ENCODE peak calls at places on chromosomes 7 and 10, in seven cellular contexts. One of them, this sample, is unnamed.

GRCh38 chr10:50375051-50375452 is 123.7 kb upstream of the ASAH2 start:
- DNase-seq in left ventricle myocardium superior: no peak
- DNase-seq in endothelial cell: no peak
- DNase-seq in stimulated activated CD4-positive, alpha-beta T cell treated with anti-CD3 and anti-CD28 coated beads, Interleukin-2, amount 100 ng/mL, for 48 hours: no peak
- DNase-seq in stomach: no peak
- DNase-seq in A172: no peak
- DNase-seq in naive B cell: no peak
- DNase-seq in this sample: no peak

GRCh38 chr7:157487046-157487770 is 150.4 kb downstream of the DNAJB6 start:
- DNase-seq in left ventricle myocardium superior: no peak
- DNase-seq in endothelial cell: no peak
- DNase-seq in stimulated activated CD4-positive, alpha-beta T cell treated with anti-CD3 and anti-CD28 coated beads, Interleukin-2, amount 100 ng/mL, for 48 hours: no peak
- DNase-seq in stomach: peak; percentile 18
- DNase-seq in A172: no peak
- DNase-seq in naive B cell: no peak
- DNase-seq in this sample: no peak

GRCh38 chr7:20343211-20343610 is 12.5 kb downstream of the ITGB8 start:
- DNase-seq in left ventricle myocardium superior: no peak
- DNase-seq in endothelial cell: no peak
- DNase-seq in stimulated activated CD4-positive, alpha-beta T cell treated with anti-CD3 and anti-CD28 coated beads, Interleukin-2, amount 100 ng/mL, for 48 hours: no peak
- DNase-seq in stomach: no peak
- DNase-seq in A172: no peak
- DNase-seq in naive B cell: no peak
- DNase-seq in this sample: no peak

GRCh38 chr10:17175551-17175950 is 25.9 kb downstream of the TRDMT1 start:
- DNase-seq in left ventricle myocardium superior: no peak
- DNase-seq in endothelial cell: no peak
- DNase-seq in stimulated activated CD4-positive, alpha-beta T cell treated with anti-CD3 and anti-CD28 coated beads, Interleukin-2, amount 100 ng/mL, for 48 hours: no peak
- DNase-seq in stomach: no peak
- DNase-seq in A172: peak; percentile 10
- DNase-seq in naive B cell: no peak
- DNase-seq in this sample: no peak

GRCh38 chr10:22364407-22364806 is 19.1 kb downstream of the SPAG6 start:
- DNase-seq in left ventricle myocardium superior: no peak
- DNase-seq in endothelial cell: no peak
- DNase-seq in stimulated activated CD4-positive, alpha-beta T cell treated with anti-CD3 and anti-CD28 coated beads, Interleukin-2, amount 100 ng/mL, for 48 hours: no peak
- DNase-seq in stomach: no peak
- DNase-seq in A172: no peak
- DNase-seq in naive B cell: no peak
- DNase-seq in this sample: no peak

GRCh38 chr7:153835104-153835503 is 217.1 kb upstream of the DPP6 start:
- DNase-seq in left ventricle myocardium superior: no peak
- DNase-seq in endothelial cell: no peak
- DNase-seq in stimulated activated CD4-positive, alpha-beta T cell treated with anti-CD3 and anti-CD28 coated beads, Interleukin-2, amount 100 ng/mL, for 48 hours: no peak
- DNase-seq in stomach: no peak
- DNase-seq in A172: no peak
- DNase-seq in naive B cell: no peak
- DNase-seq in this sample: no peak

GRCh38 chr7:85324145-85324799 is 137.4 kb upstream of the SEMA3D start:
- DNase-seq in left ventricle myocardium superior: no peak
- DNase-seq in endothelial cell: no peak
- DNase-seq in stimulated activated CD4-positive, alpha-beta T cell treated with anti-CD3 and anti-CD28 coated beads, Interleukin-2, amount 100 ng/mL, for 48 hours: no peak
- DNase-seq in stomach: no peak
- DNase-seq in A172: no peak
- DNase-seq in naive B cell: peak; percentile 6
- DNase-seq in this sample: no peak

GRCh38 chr10:29730461-29730860 is 95.7 kb upstream of the SVIL start:
- DNase-seq in left ventricle myocardium superior: no peak
- DNase-seq in endothelial cell: no peak
- DNase-seq in stimulated activated CD4-positive, alpha-beta T cell treated with anti-CD3 and anti-CD28 coated beads, Interleukin-2, amount 100 ng/mL, for 48 hours: no peak
- DNase-seq in stomach: no peak
- DNase-seq in A172: no peak
- DNase-seq in naive B cell: no peak
- DNase-seq in this sample: no peak

GRCh38 chr10:101609481-101609880 is 21.4 kb downstream of the DPCD start:
- DNase-seq in left ventricle myocardium superior: no peak
- DNase-seq in endothelial cell: no peak
- DNase-seq in stimulated activated CD4-positive, alpha-beta T cell treated with anti-CD3 and anti-CD28 coated beads, Interleukin-2, amount 100 ng/mL, for 48 hours: no peak
- DNase-seq in stomach: no peak
- DNase-seq in A172: peak; percentile 45
- DNase-seq in naive B cell: no peak
- DNase-seq in this sample: no peak

GRCh38 chr7:71482284-71482683 is 350.3 kb downstream of the GALNT17 start:
- DNase-seq in left ventricle myocardium superior: no peak
- DNase-seq in endothelial cell: no peak
- DNase-seq in stimulated activated CD4-positive, alpha-beta T cell treated with anti-CD3 and anti-CD28 coated beads, Interleukin-2, amount 100 ng/mL, for 48 hours: no peak
- DNase-seq in stomach: no peak
- DNase-seq in A172: no peak
- DNase-seq in naive B cell: no peak
- DNase-seq in this sample: no peak

GRCh38 chr7:22849158-22849557 is 26.5 kb upstream of the TOMM7 start:
- DNase-seq in left ventricle myocardium superior: no peak
- DNase-seq in endothelial cell: no peak
- DNase-seq in stimulated activated CD4-positive, alpha-beta T cell treated with anti-CD3 and anti-CD28 coated beads, Interleukin-2, amount 100 ng/mL, for 48 hours: no peak
- DNase-seq in stomach: no peak
- DNase-seq in A172: no peak
- DNase-seq in naive B cell: no peak
- DNase-seq in this sample: no peak

GRCh38 chr10:85791846-85792532 is 574.6 kb downstream of the GRID1 start:
- DNase-seq in left ventricle myocardium superior: no peak
- DNase-seq in endothelial cell: no peak
- DNase-seq in stimulated activated CD4-positive, alpha-beta T cell treated with anti-CD3 and anti-CD28 coated beads, Interleukin-2, amount 100 ng/mL, for 48 hours: no peak
- DNase-seq in stomach: no peak
- DNase-seq in A172: peak; percentile 17
- DNase-seq in naive B cell: no peak
- DNase-seq in this sample: no peak

GRCh38 chr7:81299272-81299671 is 380.4 kb upstream of the SEMA3C start:
- DNase-seq in left ventricle myocardium superior: no peak
- DNase-seq in endothelial cell: no peak
- DNase-seq in stimulated activated CD4-positive, alpha-beta T cell treated with anti-CD3 and anti-CD28 coated beads, Interleukin-2, amount 100 ng/mL, for 48 hours: no peak
- DNase-seq in stomach: no peak
- DNase-seq in A172: peak; percentile 93
- DNase-seq in naive B cell: no peak
- DNase-seq in this sample: no peak

GRCh38 chr10:4073912-4074311 is 288.9 kb upstream of the KLF6 start:
- DNase-seq in left ventricle myocardium superior: peak; percentile 57
- DNase-seq in endothelial cell: no peak
- DNase-seq in stimulated activated CD4-positive, alpha-beta T cell treated with anti-CD3 and anti-CD28 coated beads, Interleukin-2, amount 100 ng/mL, for 48 hours: no peak
- DNase-seq in stomach: no peak
- DNase-seq in A172: peak; percentile 32
- DNase-seq in naive B cell: no peak
- DNase-seq in this sample: no peak

GRCh38 chr10:28241766-28242399 is 61.0 kb downstream of the MPP7 start:
- DNase-seq in left ventricle myocardium superior: no peak
- DNase-seq in endothelial cell: peak; percentile 50
- DNase-seq in stimulated activated CD4-positive, alpha-beta T cell treated with anti-CD3 and anti-CD28 coated beads, Interleukin-2, amount 100 ng/mL, for 48 hours: peak; percentile 37
- DNase-seq in stomach: no peak
- DNase-seq in A172: peak; percentile 94
- DNase-seq in naive B cell: peak; percentile 21
- DNase-seq in this sample: peak; percentile 31

GRCh38 chr10:69659286-69660027 is 29.4 kb downstream of the FAM241B start:
- DNase-seq in left ventricle myocardium superior: no peak
- DNase-seq in endothelial cell: no peak
- DNase-seq in stimulated activated CD4-positive, alpha-beta T cell treated with anti-CD3 and anti-CD28 coated beads, Interleukin-2, amount 100 ng/mL, for 48 hours: no peak
- DNase-seq in stomach: no peak
- DNase-seq in A172: no peak
- DNase-seq in naive B cell: no peak
- DNase-seq in this sample: no peak

GRCh38 chr7:99762680-99763327 is 21.2 kb downstream of the CYP3A4 start:
- DNase-seq in left ventricle myocardium superior: peak; percentile 51
- DNase-seq in endothelial cell: no peak
- DNase-seq in stimulated activated CD4-positive, alpha-beta T cell treated with anti-CD3 and anti-CD28 coated beads, Interleukin-2, amount 100 ng/mL, for 48 hours: no peak
- DNase-seq in stomach: peak; percentile 36
- DNase-seq in A172: no peak
- DNase-seq in naive B cell: no peak
- DNase-seq in this sample: no peak

GRCh38 chr10:122565766-122566206 is 5.2 kb downstream of the DMBT1 start:
- DNase-seq in left ventricle myocardium superior: peak; percentile 85
- DNase-seq in endothelial cell: peak; percentile 80
- DNase-seq in stimulated activated CD4-positive, alpha-beta T cell treated with anti-CD3 and anti-CD28 coated beads, Interleukin-2, amount 100 ng/mL, for 48 hours: peak; percentile 73
- DNase-seq in stomach: peak; percentile 78
- DNase-seq in A172: peak; percentile 49
- DNase-seq in naive B cell: peak; percentile 31
- DNase-seq in this sample: peak; percentile 20

GRCh38 chr10:72693599-72693915 is 1.6 kb downstream of the MCU start:
- DNase-seq in left ventricle myocardium superior: no peak
- DNase-seq in endothelial cell: no peak
- DNase-seq in stimulated activated CD4-positive, alpha-beta T cell treated with anti-CD3 and anti-CD28 coated beads, Interleukin-2, amount 100 ng/mL, for 48 hours: no peak
- DNase-seq in stomach: no peak
- DNase-seq in A172: no peak
- DNase-seq in naive B cell: no peak
- DNase-seq in this sample: no peak

GRCh38 chr7:8436965-8437364 is 3.6 kb downstream of the NXPH1 start:
- DNase-seq in left ventricle myocardium superior: no peak
- DNase-seq in endothelial cell: peak; percentile 77
- DNase-seq in stimulated activated CD4-positive, alpha-beta T cell treated with anti-CD3 and anti-CD28 coated beads, Interleukin-2, amount 100 ng/mL, for 48 hours: peak; percentile 61
- DNase-seq in stomach: peak; percentile 64
- DNase-seq in A172: peak; percentile 18
- DNase-seq in naive B cell: no peak
- DNase-seq in this sample: peak; percentile 96

GRCh38 chr10:15704581-15704968 is 15.1 kb downstream of the ITGA8 start:
- DNase-seq in left ventricle myocardium superior: no peak
- DNase-seq in endothelial cell: no peak
- DNase-seq in stimulated activated CD4-positive, alpha-beta T cell treated with anti-CD3 and anti-CD28 coated beads, Interleukin-2, amount 100 ng/mL, for 48 hours: no peak
- DNase-seq in stomach: no peak
- DNase-seq in A172: peak; percentile 3
- DNase-seq in naive B cell: no peak
- DNase-seq in this sample: no peak

GRCh38 chr7:132650498-132650897 is 74.2 kb upstream of the PLXNA4 start:
- DNase-seq in left ventricle myocardium superior: no peak
- DNase-seq in endothelial cell: no peak
- DNase-seq in stimulated activated CD4-positive, alpha-beta T cell treated with anti-CD3 and anti-CD28 coated beads, Interleukin-2, amount 100 ng/mL, for 48 hours: no peak
- DNase-seq in stomach: no peak
- DNase-seq in A172: peak; percentile 91
- DNase-seq in naive B cell: no peak
- DNase-seq in this sample: no peak

GRCh38 chr10:82980321-82980720 is 1105.3 kb downstream of the NRG3 start:
- DNase-seq in left ventricle myocardium superior: no peak
- DNase-seq in endothelial cell: no peak
- DNase-seq in stimulated activated CD4-positive, alpha-beta T cell treated with anti-CD3 and anti-CD28 coated beads, Interleukin-2, amount 100 ng/mL, for 48 hours: no peak
- DNase-seq in stomach: no peak
- DNase-seq in A172: no peak
- DNase-seq in naive B cell: no peak
- DNase-seq in this sample: no peak

GRCh38 chr7:151134743-151135524 is 32.6 kb downstream of the GBX1 start:
- DNase-seq in left ventricle myocardium superior: no peak
- DNase-seq in endothelial cell: no peak
- DNase-seq in stimulated activated CD4-positive, alpha-beta T cell treated with anti-CD3 and anti-CD28 coated beads, Interleukin-2, amount 100 ng/mL, for 48 hours: no peak
- DNase-seq in stomach: no peak
- DNase-seq in A172: no peak
- DNase-seq in naive B cell: no peak
- DNase-seq in this sample: no peak

GRCh38 chr7:45237788-45238461 is 80.3 kb downstream of the RAMP3 start:
- DNase-seq in left ventricle myocardium superior: no peak
- DNase-seq in endothelial cell: no peak
- DNase-seq in stimulated activated CD4-positive, alpha-beta T cell treated with anti-CD3 and anti-CD28 coated beads, Interleukin-2, amount 100 ng/mL, for 48 hours: no peak
- DNase-seq in stomach: no peak
- DNase-seq in A172: no peak
- DNase-seq in naive B cell: no peak
- DNase-seq in this sample: no peak

GRCh38 chr10:71860243-71861029 is 9.4 kb upstream of the PSAP start:
- DNase-seq in left ventricle myocardium superior: peak; percentile 94
- DNase-seq in endothelial cell: peak; percentile 20
- DNase-seq in stimulated activated CD4-positive, alpha-beta T cell treated with anti-CD3 and anti-CD28 coated beads, Interleukin-2, amount 100 ng/mL, for 48 hours: peak; percentile 23
- DNase-seq in stomach: peak; percentile 84
- DNase-seq in A172: peak; percentile 99
- DNase-seq in naive B cell: no peak
- DNase-seq in this sample: no peak

GRCh38 chr10:13371879-13372470 is 23.9 kb upstream of the SEPHS1 start:
- DNase-seq in left ventricle myocardium superior: peak; percentile 55
- DNase-seq in endothelial cell: peak; percentile 82
- DNase-seq in stimulated activated CD4-positive, alpha-beta T cell treated with anti-CD3 and anti-CD28 coated beads, Interleukin-2, amount 100 ng/mL, for 48 hours: peak; percentile 52
- DNase-seq in stomach: peak; percentile 76
- DNase-seq in A172: peak; percentile 91
- DNase-seq in naive B cell: peak; percentile 55
- DNase-seq in this sample: peak; percentile 85

GRCh38 chr7:92609921-92610518 is 19.8 kb upstream of the FAM133B start:
- DNase-seq in left ventricle myocardium superior: no peak
- DNase-seq in endothelial cell: no peak
- DNase-seq in stimulated activated CD4-positive, alpha-beta T cell treated with anti-CD3 and anti-CD28 coated beads, Interleukin-2, amount 100 ng/mL, for 48 hours: no peak
- DNase-seq in stomach: no peak
- DNase-seq in A172: no peak
- DNase-seq in naive B cell: no peak
- DNase-seq in this sample: no peak

GRCh38 chr10:89563861-89564478 is 28.6 kb upstream of the SLC16A12 start:
- DNase-seq in left ventricle myocardium superior: no peak
- DNase-seq in endothelial cell: peak; percentile 18
- DNase-seq in stimulated activated CD4-positive, alpha-beta T cell treated with anti-CD3 and anti-CD28 coated beads, Interleukin-2, amount 100 ng/mL, for 48 hours: peak; percentile 4
- DNase-seq in stomach: no peak
- DNase-seq in A172: peak; percentile 61
- DNase-seq in naive B cell: peak; percentile 37
- DNase-seq in this sample: peak; percentile 16

GRCh38 chr7:19284596-19285300 is 139.5 kb upstream of the FERD3L start:
- DNase-seq in left ventricle myocardium superior: no peak
- DNase-seq in endothelial cell: no peak
- DNase-seq in stimulated activated CD4-positive, alpha-beta T cell treated with anti-CD3 and anti-CD28 coated beads, Interleukin-2, amount 100 ng/mL, for 48 hours: no peak
- DNase-seq in stomach: no peak
- DNase-seq in A172: no peak
- DNase-seq in naive B cell: no peak
- DNase-seq in this sample: no peak

GRCh38 chr10:36393800-36394199 is 731.6 kb upstream of the ANKRD30A start:
- DNase-seq in left ventricle myocardium superior: no peak
- DNase-seq in endothelial cell: no peak
- DNase-seq in stimulated activated CD4-positive, alpha-beta T cell treated with anti-CD3 and anti-CD28 coated beads, Interleukin-2, amount 100 ng/mL, for 48 hours: no peak
- DNase-seq in stomach: no peak
- DNase-seq in A172: no peak
- DNase-seq in naive B cell: no peak
- DNase-seq in this sample: no peak

GRCh38 chr7:100087055-100087750 is 1.6 kb upstream of the COPS6 start:
- DNase-seq in left ventricle myocardium superior: no peak
- DNase-seq in endothelial cell: no peak
- DNase-seq in stimulated activated CD4-positive, alpha-beta T cell treated with anti-CD3 and anti-CD28 coated beads, Interleukin-2, amount 100 ng/mL, for 48 hours: no peak
- DNase-seq in stomach: no peak
- DNase-seq in A172: peak; percentile 97
- DNase-seq in naive B cell: no peak
- DNase-seq in this sample: no peak

GRCh38 chr10:106661767-106662140 is 502.8 kb downstream of the SORCS1 start:
- DNase-seq in left ventricle myocardium superior: no peak
- DNase-seq in endothelial cell: no peak
- DNase-seq in stimulated activated CD4-positive, alpha-beta T cell treated with anti-CD3 and anti-CD28 coated beads, Interleukin-2, amount 100 ng/mL, for 48 hours: no peak
- DNase-seq in stomach: no peak
- DNase-seq in A172: no peak
- DNase-seq in naive B cell: no peak
- DNase-seq in this sample: no peak

GRCh38 chr10:102775973-102776669 is 32.4 kb downstream of the WBP1L start:
- DNase-seq in left ventricle myocardium superior: peak; percentile 85
- DNase-seq in endothelial cell: peak; percentile 41
- DNase-seq in stimulated activated CD4-positive, alpha-beta T cell treated with anti-CD3 and anti-CD28 coated beads, Interleukin-2, amount 100 ng/mL, for 48 hours: peak; percentile 13
- DNase-seq in stomach: peak; percentile 52
- DNase-seq in A172: peak; percentile 61
- DNase-seq in naive B cell: no peak
- DNase-seq in this sample: no peak

GRCh38 chr10:21173964-21174669 is 277.0 kb upstream of the NEBL start:
- DNase-seq in left ventricle myocardium superior: peak; percentile 68
- DNase-seq in endothelial cell: peak; percentile 33
- DNase-seq in stimulated activated CD4-positive, alpha-beta T cell treated with anti-CD3 and anti-CD28 coated beads, Interleukin-2, amount 100 ng/mL, for 48 hours: peak; percentile 31
- DNase-seq in stomach: peak; percentile 80
- DNase-seq in A172: peak; percentile 23
- DNase-seq in naive B cell: no peak
- DNase-seq in this sample: peak; percentile 45

GRCh38 chr10:234708-235406 is 99.6 kb downstream of the ZMYND11 start:
- DNase-seq in left ventricle myocardium superior: no peak
- DNase-seq in endothelial cell: no peak
- DNase-seq in stimulated activated CD4-positive, alpha-beta T cell treated with anti-CD3 and anti-CD28 coated beads, Interleukin-2, amount 100 ng/mL, for 48 hours: no peak
- DNase-seq in stomach: no peak
- DNase-seq in A172: no peak
- DNase-seq in naive B cell: no peak
- DNase-seq in this sample: no peak

GRCh38 chr7:100585511-100586265 is at the start of gene LRCH4:
- DNase-seq in left ventricle myocardium superior: no peak
- DNase-seq in endothelial cell: peak; percentile 47
- DNase-seq in stimulated activated CD4-positive, alpha-beta T cell treated with anti-CD3 and anti-CD28 coated beads, Interleukin-2, amount 100 ng/mL, for 48 hours: peak; percentile 53
- DNase-seq in stomach: peak; percentile 73
- DNase-seq in A172: no peak
- DNase-seq in naive B cell: peak; percentile 71
- DNase-seq in this sample: peak; percentile 100

GRCh38 chr7:4549681-4550080 is 132.4 kb upstream of the FOXK1 start:
- DNase-seq in left ventricle myocardium superior: peak; percentile 82
- DNase-seq in endothelial cell: no peak
- DNase-seq in stimulated activated CD4-positive, alpha-beta T cell treated with anti-CD3 and anti-CD28 coated beads, Interleukin-2, amount 100 ng/mL, for 48 hours: no peak
- DNase-seq in stomach: no peak
- DNase-seq in A172: no peak
- DNase-seq in naive B cell: no peak
- DNase-seq in this sample: no peak